ENCODE peak calls at places on chromosomes 3 and 15, in eight cellular contexts. E is AG10803, W is transverse colon, Y is body of pancreas, N is BJ, Q is cardiac fibroblast, G is suprapubic skin, P is foreskin fibroblast. R is an unnamed sample.

GRCh38 chr3:183385698-183386590 is 42.5 kb downstream of the MCF2L2 start:
- DNase-seq in E (peak; percentile 75), W (peak; percentile 61), Y (peak; percentile 69), N (no peak), Q (peak; percentile 88), G (no peak), P (peak; percentile 86), R (peak; percentile 70)

GRCh38 chr3:71771884-71772283 is 13.1 kb downstream of the PROK2 start:
- DNase-seq in E (no peak), W (no peak), Y (no peak), N (no peak), Q (no peak), G (no peak), P (no peak), R (no peak)

GRCh38 chr15:25481208-25481862 is 42.5 kb upstream of the UBE3A start:
- DNase-seq in E (no peak), W (peak; percentile 8), Y (no peak), N (no peak), Q (no peak), G (no peak), P (no peak), R (peak; percentile 11)

GRCh38 chr3:73511555-73511954 is 113.2 kb downstream of the PDZRN3 start:
- DNase-seq in E (no peak), W (peak; percentile 24), Y (no peak), N (no peak), Q (no peak), G (no peak), P (no peak), R (no peak)

GRCh38 chr3:156899951-156900350 is 73.8 kb downstream of the LEKR1 start:
- DNase-seq in E (peak; percentile 73), W (no peak), Y (no peak), N (no peak), Q (peak; percentile 9), G (no peak), P (no peak), R (peak; percentile 32)

GRCh38 chr3:8888296-8888915 is 74.9 kb downstream of the RAD18 start:
- DNase-seq in E (peak; percentile 91), W (no peak), Y (no peak), N (peak; percentile 86), Q (peak; percentile 74), G (no peak), P (peak; percentile 54), R (peak; percentile 59)

GRCh38 chr3:25585361-25586166 is 79.1 kb downstream of the TOP2B start:
- DNase-seq in E (no peak), W (no peak), Y (no peak), N (no peak), Q (no peak), G (no peak), P (peak; percentile 25), R (no peak)

GRCh38 chr3:147378186-147378503 is 28.2 kb downstream of the ZIC4 start:
- DNase-seq in E (no peak), W (no peak), Y (no peak), N (no peak), Q (no peak), G (no peak), P (no peak), R (no peak)

GRCh38 chr15:89450076-89451006 is 46.0 kb downstream of the RHCG start:
- DNase-seq in E (no peak), W (no peak), Y (no peak), N (no peak), Q (no peak), G (no peak), P (no peak), R (no peak)

GRCh38 chr3:32961189-32961715 is 9.8 kb downstream of the CCR4 start:
- DNase-seq in E (no peak), W (no peak), Y (no peak), N (no peak), Q (no peak), G (no peak), P (no peak), R (no peak)

GRCh38 chr15:77097317-77097721 is 26.4 kb upstream of the TSPAN3 start:
- DNase-seq in E (no peak), W (no peak), Y (no peak), N (no peak), Q (no peak), G (no peak), P (no peak), R (no peak)

GRCh38 chr3:194689493-194689901 is 3.8 kb downstream of the FAM43A start:
- DNase-seq in E (peak; percentile 85), W (no peak), Y (no peak), N (no peak), Q (peak; percentile 65), G (no peak), P (peak; percentile 90), R (peak; percentile 33)

GRCh38 chr15:26665950-26666921 is 106.6 kb downstream of the GABRB3 start:
- DNase-seq in E (no peak), W (no peak), Y (no peak), N (no peak), Q (no peak), G (no peak), P (no peak), R (no peak)

GRCh38 chr3:156705761-156706631 is 31.6 kb downstream of the TIPARP start:
- DNase-seq in E (no peak), W (no peak), Y (peak; percentile 43), N (no peak), Q (no peak), G (no peak), P (no peak), R (no peak)

GRCh38 chr15:39118510-39118909 is 462.4 kb upstream of the THBS1 start:
- DNase-seq in E (peak; percentile 98), W (no peak), Y (no peak), N (peak; percentile 93), Q (peak; percentile 95), G (no peak), P (peak; percentile 81), R (peak; percentile 89)

GRCh38 chr3:37214076-37214475 is 39.7 kb upstream of the LRRFIP2 start:
- DNase-seq in E (no peak), W (no peak), Y (no peak), N (no peak), Q (no peak), G (no peak), P (no peak), R (no peak)

GRCh38 chr3:158845748-158846350 is 44.0 kb downstream of the MFSD1 start:
- DNase-seq in E (peak; percentile 18), W (no peak), Y (peak; percentile 50), N (no peak), Q (peak; percentile 45), G (no peak), P (peak; percentile 55), R (peak; percentile 9)

GRCh38 chr15:41996921-41997592 is 23.8 kb downstream of the PLA2G4E start:
- DNase-seq in E (no peak), W (no peak), Y (no peak), N (no peak), Q (no peak), G (no peak), P (no peak), R (no peak)
- H3K4me3 ChIP-seq in E (no peak overlapping the region), W (no peak overlapping the region), Y (no peak overlapping the region), N (no peak overlapping the region), Q (no peak overlapping the region), G (no peak overlapping the region), P (no peak overlapping the region), R (no peak overlapping the region)

GRCh38 chr15:28900892-28901586 is 15.3 kb downstream of the APBA2 start:
- DNase-seq in E (no peak), W (no peak), Y (no peak), N (no peak), Q (no peak), G (no peak), P (no peak), R (no peak)

GRCh38 chr15:28903555-28903954 is 17.8 kb downstream of the APBA2 start:
- DNase-seq in E (no peak), W (no peak), Y (no peak), N (no peak), Q (no peak), G (peak; percentile 65), P (no peak), R (no peak)

GRCh38 chr15:28901587-28901980 is 15.8 kb downstream of the APBA2 start:
- DNase-seq in E (no peak), W (no peak), Y (no peak), N (no peak), Q (no peak), G (peak; percentile 60), P (no peak), R (no peak)

GRCh38 chr15:28902856-28903255 is 17.1 kb downstream of the APBA2 start:
- DNase-seq in E (no peak), W (no peak), Y (no peak), N (no peak), Q (no peak), G (peak; percentile 45), P (no peak), R (no peak)

GRCh38 chr15:28901987-28902745 is 16.4 kb downstream of the APBA2 start:
- DNase-seq in E (no peak), W (no peak), Y (no peak), N (no peak), Q (no peak), G (peak; percentile 67), P (no peak), R (no peak)
- TF ChIP-seq CTCF in E (no peak), W (no peak), Y (no peak), N (no peak), Q (peak; percentile 9), G (no peak), P (no peak), R (peak; percentile 32)

GRCh38 chr3:210649-211048 is 14.1 kb downstream of the CHL1 start:
- DNase-seq in E (no peak), W (no peak), Y (no peak), N (no peak), Q (no peak), G (no peak), P (no peak), R (no peak)
- H3K4me3 ChIP-seq in E (no peak overlapping the region), W (no peak overlapping the region), Y (no peak overlapping the region), N (no peak overlapping the region), Q (no peak overlapping the region), G (no peak overlapping the region), P (no peak overlapping the region), R (no peak overlapping the region)

DNA sequence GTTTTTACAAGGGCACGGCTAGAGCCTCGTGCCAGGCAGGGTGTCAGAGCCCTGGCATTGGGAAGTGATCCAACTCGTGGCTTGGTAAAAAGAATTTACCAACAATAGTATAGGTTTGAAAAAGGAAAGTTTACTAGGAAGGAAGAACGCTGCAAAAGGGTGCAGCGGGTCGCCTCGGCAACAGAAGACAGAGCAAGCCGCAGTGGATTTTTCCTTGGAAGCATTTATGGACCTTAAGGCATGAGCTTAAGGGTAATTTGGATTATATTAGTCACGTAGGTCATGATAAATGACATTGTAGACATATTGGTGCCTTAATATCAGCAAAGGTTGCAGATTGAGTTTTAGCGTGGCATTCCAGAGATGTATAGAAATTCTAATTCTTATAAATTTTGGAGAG is 163.4 kb upstream of the PPP2R3A start:
- DNase-seq in E (no peak), W (peak; percentile 36), Y (no peak), N (no peak), Q (no peak), G (no peak), P (no peak), R (no peak)
- TF ChIP-seq CTCF in E (no peak), W (no peak), Y (no peak), N (no peak), Q (no peak), G (no peak), P (no peak), R (no peak)

GRCh38 chr3:112640333-112640863 is 545 bp downstream of the CCDC80 start:
- DNase-seq in E (peak; percentile 93), W (no peak), Y (no peak), N (peak; percentile 60), Q (peak; percentile 95), G (no peak), P (peak; percentile 91), R (peak; percentile 53)
- H3K4me3 ChIP-seq in E (peak overlapping the region; percentile 88), W (no peak overlapping the region), Y (no peak overlapping the region), N (peak overlapping the region; percentile 58), Q (peak overlapping the region; percentile 71), G (peak overlapping the region; percentile 49), P (peak overlapping the region; percentile 66), R (peak overlapping the region; percentile 66)

GRCh38 chr3:178422406-178422805 is 113.8 kb upstream of the KCNMB2 start:
- DNase-seq in E (no peak), W (no peak), Y (no peak), N (no peak), Q (no peak), G (no peak), P (no peak), R (no peak)
- TF ChIP-seq CTCF in E (no peak), W (no peak), Y (no peak), N (no peak), Q (no peak), G (no peak), P (no peak), R (no peak)

R was measured in astrocyte of the cerebellum.